ENCODE peak calls at places on chromosome 7, in four cellular contexts. C, M, U and E are unnamed samples.

GRCh38 chr7:158831738-158832091 is 2.4 kb upstream of the ESYT2 start:
- DNase-seq in C (no peak), M (no peak), U (no peak), E (no peak)

GRCh38 chr7:76314042-76314721 is 11.7 kb downstream of the HSPB1 start:
- DNase-seq in C (peak), M (peak), U (peak), E (peak)

GRCh38 chr7:91556956-91557650 is 292.9 kb downstream of the FZD1 start:
- DNase-seq in C (peak), M (peak), U (no peak), E (no peak)

GRCh38 chr7:140680886-140681285 is 8.1 kb downstream of the ADCK2 start:
- DNase-seq in C (no peak), M (no peak), U (no peak), E (no peak)

GRCh38 chr7:150742286-150742968 is 5.2 kb downstream of the GIMAP5 start:
- DNase-seq in C (no peak), M (no peak), U (no peak), E (no peak)

GRCh38 chr7:16067695-16068094 is 353.6 kb downstream of the CRPPA start:
- DNase-seq in C (no peak), M (no peak), U (no peak), E (no peak)

GRCh38 chr7:44287488-44288380 is 37.7 kb downstream of the CAMK2B start:
- DNase-seq in C (no peak), M (no peak), U (no peak), E (no peak)

GRCh38 chr7:156578978-156579430 is 61.6 kb upstream of the RNF32 start:
- DNase-seq in C (no peak), M (no peak), U (no peak), E (no peak)

GRCh38 chr7:95886501-95887090 is 114.2 kb downstream of the DYNC1I1 start:
- DNase-seq in C (no peak), M (peak), U (no peak), E (no peak)

GRCh38 chr7:42972703-42973500 is 40.7 kb downstream of the MRPL32 start:
- DNase-seq in C (peak), M (peak), U (peak), E (no peak)

GRCh38 chr7:107560898-107561516 is 2.7 kb downstream of the COG5 start:
- DNase-seq in C (peak), M (no peak), U (no peak), E (no peak)

GRCh38 chr7:151741585-151741984 is 135.3 kb downstream of the PRKAG2 start:
- DNase-seq in C (no peak), M (no peak), U (no peak), E (no peak)

GRCh38 chr7:36040679-36041078 is 112.4 kb upstream of the EEPD1 start:
- DNase-seq in C (no peak), M (peak), U (no peak), E (no peak)

GRCh38 chr7:108124820-108125219 is 5.3 kb downstream of the LAMB4 start:
- DNase-seq in C (peak), M (peak), U (peak), E (no peak)

GRCh38 chr7:74579800-74580685 is 77.5 kb upstream of the GTF2I start:
- DNase-seq in C (peak), M (peak), U (peak), E (no peak)

GRCh38 chr7:136956232-136956631 is 87.8 kb downstream of the CHRM2 start:
- DNase-seq in C (peak), M (peak), U (peak), E (no peak)

GRCh38 chr7:66542528-66543373 is 85.9 kb upstream of the KCTD7 start:
- DNase-seq in C (no peak), M (peak), U (peak), E (no peak)

GRCh38 chr7:7181519-7182155 is 707 bp upstream of the C1GALT1 start:
- DNase-seq in C (peak), M (peak), U (no peak), E (no peak)

GRCh38 chr7:33743594-33743993 is 161.7 kb upstream of the BMPER start:
- DNase-seq in C (peak), M (peak), U (peak), E (no peak)

GRCh38 chr7:138979988-138980574 is 1.1 kb downstream of the KIAA1549 start:
- DNase-seq in C (no peak), M (peak), U (no peak), E (no peak)

GRCh38 chr7:120862987-120863386 is 5.0 kb upstream of the TSPAN12 start:
- DNase-seq in C (peak), M (peak), U (no peak), E (no peak)

GRCh38 chr7:157278167-157278790 is 58.5 kb upstream of the DNAJB6 start:
- DNase-seq in C (no peak), M (no peak), U (no peak), E (no peak)

GRCh38 chr7:18119985-18120384 is 92.3 kb upstream of the PRPS1L1 start:
- DNase-seq in C (peak), M (peak), U (no peak), E (no peak)

GRCh38 chr7:3117488-3118228 is 74.0 kb upstream of the CARD11 start:
- DNase-seq in C (no peak), M (peak), U (no peak), E (no peak)

GRCh38 chr7:129149546-129149945 is 5.0 kb downstream of the TSPAN33 start:
- DNase-seq in C (no peak), M (no peak), U (no peak), E (no peak)

GRCh38 chr7:45065031-45065995 is 23.5 kb downstream of the NACAD start:
- DNase-seq in C (peak), M (no peak), U (no peak), E (no peak)